ENCODE peak calls at places on chromosomes 7 and 10, in ten cellular contexts. Z is left ventricle myocardium inferior, Q is ovary, H is A549, E is fibroblast of lung, T is lower lobe of right lung, D is GM23338, V is HepG2, X is mucosa of descending colon, K is astrocyte of the spinal cord. G is an unnamed sample.

GRCh38 chr10:69871074-69871473 is 69.4 kb downstream of the COL13A1 start:
- DNase-seq in Z (no peak), Q (no peak), H (no peak), E (no peak), T (no peak), D (peak), V (no peak), X (no peak), K (no peak), G (no peak)

GRCh38 chr10:593901-594457 is 95.5 kb downstream of the DIP2C start:
- DNase-seq in Z (peak), Q (peak), H (no peak), E (peak), T (no peak), D (no peak), V (no peak), X (no peak), K (peak), G (peak)

GRCh38 chr7:133253522-133253882 is 624 bp downstream of the EXOC4 start:
- DNase-seq in Z (no peak), Q (no peak), H (peak), E (peak), T (no peak), D (no peak), V (peak), X (peak), K (no peak), G (no peak)

GRCh38 chr10:116798859-116799258 is 50.4 kb upstream of the ENO4 start:
- DNase-seq in Z (no peak), Q (no peak), H (no peak), E (no peak), T (no peak), D (no peak), V (no peak), X (no peak), K (no peak), G (no peak)

GRCh38 chr7:152435384-152436278 is at the start of gene KMT2C:
- DNase-seq in Z (peak), Q (peak), H (peak), E (peak), T (peak), D (peak), V (no peak), X (peak), K (peak), G (peak)

GRCh38 chr7:47776335-47776734 is 171.9 kb downstream of the PKD1L1 start:
- DNase-seq in Z (no peak), Q (no peak), H (peak), E (peak), T (no peak), D (no peak), V (peak), X (no peak), K (no peak), G (no peak)

GRCh38 chr10:69851306-69851705 is 49.6 kb downstream of the COL13A1 start:
- DNase-seq in Z (no peak), Q (no peak), H (no peak), E (peak), T (no peak), D (no peak), V (no peak), X (no peak), K (peak), G (no peak)

GRCh38 chr7:152145853-152146466 is 120.5 kb downstream of the GALNT11 start:
- DNase-seq in Z (no peak), Q (no peak), H (peak), E (peak), T (no peak), D (peak), V (peak), X (peak), K (peak), G (no peak)

GRCh38 chr7:31873816-31874597 is 187.0 kb downstream of the PPP1R17 start:
- DNase-seq in Z (no peak), Q (no peak), H (no peak), E (no peak), T (no peak), D (no peak), V (no peak), X (no peak), K (no peak), G (no peak)

GRCh38 chr7:120996333-120996982 is 7.9 kb downstream of the CPED1 start:
- DNase-seq in Z (peak), Q (peak), H (no peak), E (peak), T (peak), D (no peak), V (no peak), X (peak), K (peak), G (peak)

GRCh38 chr7:131745645-131746248 is 189.3 kb upstream of the PODXL start:
- DNase-seq in Z (no peak), Q (no peak), H (peak), E (peak), T (no peak), D (peak), V (peak), X (peak), K (peak), G (peak)

GRCh38 chr7:40674316-40674715 is 539.5 kb downstream of the SUGCT start:
- DNase-seq in Z (no peak), Q (no peak), H (no peak), E (peak), T (no peak), D (no peak), V (no peak), X (no peak), K (peak), G (no peak)

GRCh38 chr10:101595591-101596433 is 7.7 kb downstream of the DPCD start:
- DNase-seq in Z (no peak), Q (no peak), H (no peak), E (no peak), T (no peak), D (no peak), V (no peak), X (no peak), K (no peak), G (peak)

GRCh38 chr7:87575521-87575920 is 25.2 kb downstream of the ABCB1 start:
- DNase-seq in Z (no peak), Q (no peak), H (no peak), E (peak), T (no peak), D (no peak), V (no peak), X (no peak), K (peak), G (no peak)

GRCh38 chr7:157910446-157910845 is 573.6 kb downstream of the DNAJB6 start:
- DNase-seq in Z (no peak), Q (no peak), H (no peak), E (no peak), T (peak), D (no peak), V (no peak), X (no peak), K (no peak), G (no peak)

GRCh38 chr10:21926949-21927348 is 76.6 kb downstream of the DNAJC1 start:
- DNase-seq in Z (no peak), Q (no peak), H (peak), E (peak), T (no peak), D (no peak), V (peak), X (no peak), K (peak), G (no peak)

GRCh38 chr10:78688945-78689935 is 379.5 kb upstream of the ZMIZ1 start:
- DNase-seq in Z (no peak), Q (no peak), H (no peak), E (no peak), T (no peak), D (peak), V (no peak), X (no peak), K (peak), G (peak)

GRCh38 chr7:39979406-39980073 is 29.5 kb downstream of the CDK13 start:
- DNase-seq in Z (no peak), Q (no peak), H (no peak), E (no peak), T (no peak), D (no peak), V (no peak), X (no peak), K (no peak), G (no peak)

GRCh38 chr10:110681023-110681681 is 37.0 kb downstream of the RBM20 start:
- DNase-seq in Z (peak), Q (no peak), H (peak), E (peak), T (no peak), D (peak), V (peak), X (peak), K (peak), G (peak)

GRCh38 chr10:61319550-61320256 is 133.5 kb downstream of the TMEM26 start:
- DNase-seq in Z (no peak), Q (no peak), H (no peak), E (peak), T (no peak), D (no peak), V (no peak), X (no peak), K (no peak), G (no peak)

GRCh38 chr7:29291723-29292591 is 97.4 kb downstream of the CHN2 start:
- DNase-seq in Z (no peak), Q (no peak), H (no peak), E (no peak), T (no peak), D (no peak), V (peak), X (no peak), K (no peak), G (no peak)

GRCh38 chr7:34875481-34875880 is 161.8 kb downstream of the DPY19L1 start:
- DNase-seq in Z (no peak), Q (no peak), H (no peak), E (no peak), T (no peak), D (no peak), V (no peak), X (no peak), K (no peak), G (no peak)

GRCh38 chr7:36958094-36958718 is 233.9 kb upstream of the AOAH start:
- DNase-seq in Z (no peak), Q (no peak), H (no peak), E (peak), T (no peak), D (no peak), V (no peak), X (no peak), K (no peak), G (no peak)

GRCh38 chr7:96310106-96310505 is 11.8 kb downstream of the SLC25A13 start:
- DNase-seq in Z (no peak), Q (no peak), H (no peak), E (peak), T (no peak), D (no peak), V (no peak), X (no peak), K (no peak), G (no peak)

GRCh38 chr7:141028767-141029166 is 14.0 kb upstream of the MRPS33 start:
- DNase-seq in Z (no peak), Q (no peak), H (no peak), E (no peak), T (no peak), D (no peak), V (no peak), X (no peak), K (no peak), G (no peak)

GRCh38 chr10:122054046-122055025 is 65.4 kb downstream of the TACC2 start:
- DNase-seq in Z (peak), Q (peak), H (peak), E (peak), T (peak), D (peak), V (peak), X (peak), K (peak), G (peak)
- TF ChIP-seq CTCF in Z (peak), Q (peak), H (peak), E (peak), T (peak), D (peak), V (peak), X (peak), K (peak), G (peak)

GRCh38 chr10:65360497-65360896 is 1565.3 kb upstream of the LRRTM3 start:
- DNase-seq in Z (no peak), Q (no peak), H (no peak), E (no peak), T (no peak), D (no peak), V (no peak), X (no peak), K (no peak), G (no peak)

GRCh38 chr10:65355141-65355680 is 1570.6 kb upstream of the LRRTM3 start:
- DNase-seq in Z (no peak), Q (no peak), H (no peak), E (no peak), T (no peak), D (no peak), V (no peak), X (no peak), K (no peak), G (no peak)

DNA sequence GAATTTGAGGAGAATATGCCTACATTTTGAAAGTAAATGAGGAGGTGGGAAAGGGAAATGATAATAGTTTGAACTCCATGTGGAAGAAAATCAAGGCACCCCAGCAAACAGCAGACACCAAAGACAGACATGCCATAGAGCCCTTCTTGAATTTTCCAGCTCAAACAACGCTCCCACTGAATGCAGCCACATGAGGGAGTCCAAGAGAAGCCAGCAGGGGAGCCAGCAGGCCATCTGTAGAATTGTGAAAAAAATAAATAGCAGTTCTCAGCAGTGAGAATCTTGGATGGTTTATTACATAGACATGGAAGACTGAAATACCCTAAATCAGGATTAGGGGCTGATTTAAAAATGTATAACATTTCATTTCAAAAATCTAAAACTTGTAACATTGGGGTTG is 1567.3 kb upstream of the LRRTM3 start:
- DNase-seq in Z (no peak), Q (no peak), H (peak), E (peak), T (no peak), D (peak), V (peak), X (peak), K (peak), G (no peak)
- TF ChIP-seq CTCF in Z (peak), Q (no peak), H (peak), E (no peak), T (peak), D (peak), V (peak), X (peak), K (peak), G (no peak)

DNA sequence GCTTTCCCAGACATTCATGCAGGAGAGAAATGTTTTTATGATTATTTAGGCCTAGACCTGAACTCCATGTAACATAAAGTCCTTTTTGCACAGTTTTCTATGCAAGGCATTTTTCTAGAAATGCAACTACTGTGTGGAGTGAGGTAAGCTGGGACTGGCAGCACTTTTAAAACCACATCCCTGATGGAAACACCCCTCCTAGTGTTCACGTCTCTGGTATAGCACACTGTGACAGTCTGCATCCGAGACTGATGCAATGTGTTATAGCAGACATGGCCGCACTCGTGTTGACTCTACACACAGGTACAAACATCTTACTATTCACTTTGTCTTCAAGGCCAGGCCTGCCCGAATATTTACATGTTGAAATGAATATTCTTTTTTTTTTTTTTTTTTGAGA is 19.3 kb upstream of the ERCC6 start:
- DNase-seq in Z (no peak), Q (no peak), H (no peak), E (peak), T (no peak), D (no peak), V (no peak), X (no peak), K (no peak), G (no peak)
- TF ChIP-seq CTCF in Z (no peak), Q (no peak), H (no peak), E (no peak), T (no peak), D (peak), V (no peak), X (no peak), K (no peak), G (no peak)

DNA sequence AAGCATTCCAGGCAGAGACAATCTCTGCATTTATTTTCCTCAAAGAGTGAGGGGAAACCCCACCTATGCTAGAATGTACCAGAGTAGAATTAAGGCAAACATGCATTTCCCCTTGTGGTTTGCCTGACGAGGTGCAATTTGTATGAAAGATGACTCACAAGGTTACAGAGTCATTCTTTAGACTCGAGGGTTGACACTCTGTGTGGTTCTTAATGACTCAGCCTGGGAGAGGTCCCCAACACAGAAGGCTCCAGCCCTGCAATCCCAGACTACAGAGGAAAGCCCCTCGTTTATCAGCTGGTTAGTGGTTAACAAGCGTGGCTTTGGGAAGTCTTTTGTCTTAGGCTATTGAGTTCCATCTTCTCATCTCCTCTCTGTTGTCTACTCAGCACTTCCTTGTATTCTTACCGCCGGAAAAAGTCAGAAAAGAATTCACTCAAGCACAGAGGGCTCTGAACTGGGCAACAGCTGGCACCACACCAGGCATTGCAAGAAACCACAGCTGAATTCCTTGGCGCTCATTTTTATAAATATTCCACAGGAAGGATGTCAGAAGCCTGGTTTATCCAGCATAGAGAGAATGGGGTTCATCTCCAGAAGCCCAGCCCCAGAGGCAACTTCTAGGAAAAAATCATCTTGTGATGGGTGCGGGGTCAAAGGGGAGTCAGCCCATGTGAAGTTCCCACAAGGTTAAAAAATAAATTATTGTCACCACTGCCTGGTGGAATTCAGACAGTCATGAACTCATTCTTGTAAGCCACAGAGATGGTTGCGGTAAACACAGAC is 24.4 kb upstream of the SVIL start:
- DNase-seq in Z (no peak), Q (peak), H (peak), E (peak), T (peak), D (no peak), V (peak), X (peak), K (peak), G (no peak)
- TF ChIP-seq CTCF in Z (peak), Q (peak), H (no peak), E (peak), T (peak), D (no peak), V (no peak), X (no peak), K (peak), G (no peak)

DNA sequence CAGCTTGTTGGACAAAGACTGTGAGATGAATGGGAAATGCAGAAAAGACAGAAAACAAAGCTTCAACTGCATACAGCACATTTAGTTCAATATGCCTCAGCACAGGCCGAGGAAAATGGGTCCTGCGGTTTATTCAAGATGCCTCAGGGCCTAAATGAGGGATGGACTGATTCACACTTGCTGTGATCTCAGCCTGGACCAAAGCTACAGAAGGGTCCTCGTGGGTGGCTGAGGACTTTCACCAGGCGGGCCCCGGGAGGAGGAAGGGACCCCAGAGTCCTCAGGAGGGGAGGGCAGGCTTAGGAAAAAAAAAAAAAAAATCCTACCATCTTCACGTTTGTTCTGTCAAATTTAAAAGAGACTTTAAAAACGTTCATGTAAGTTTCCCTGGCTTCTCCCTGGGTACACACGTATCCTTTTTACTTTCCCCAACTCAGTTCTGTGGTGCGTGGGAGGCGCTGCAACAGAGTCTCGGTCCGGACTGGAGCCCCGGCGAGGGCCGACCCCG is 621 bp upstream of the ZNF783 start:
- DNase-seq in Z (no peak), Q (no peak), H (peak), E (peak), T (no peak), D (peak), V (no peak), X (no peak), K (peak), G (peak)
- TF ChIP-seq CTCF in Z (no peak), Q (no peak), H (no peak), E (no peak), T (no peak), D (no peak), V (no peak), X (no peak), K (no peak), G (no peak)

DNA sequence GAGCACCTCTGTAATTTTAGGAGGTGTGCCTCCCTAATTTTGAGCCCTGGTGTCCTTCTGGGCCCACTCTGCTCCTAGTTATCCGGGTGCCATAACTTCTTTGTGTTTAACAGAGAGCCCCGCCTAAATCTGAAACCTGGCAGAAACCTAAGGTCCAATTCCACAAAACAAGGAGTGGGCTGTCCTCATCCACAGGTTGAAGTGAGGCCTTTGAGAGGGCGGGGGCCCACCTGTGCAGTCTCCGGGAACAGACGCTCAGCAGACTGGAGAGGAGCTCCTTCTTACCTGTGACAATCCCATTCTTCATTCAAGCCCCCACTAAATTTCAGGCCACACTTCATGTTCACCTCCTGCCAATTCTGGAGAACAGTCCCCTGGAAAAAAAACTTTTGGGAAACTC is 10.9 kb downstream of the TMEM72 start:
- DNase-seq in Z (no peak), Q (no peak), H (no peak), E (no peak), T (no peak), D (no peak), V (no peak), X (no peak), K (no peak), G (no peak)
- TF ChIP-seq CTCF in Z (no peak), Q (no peak), H (no peak), E (no peak), T (no peak), D (no peak), V (no peak), X (no peak), K (no peak), G (no peak)

DNA sequence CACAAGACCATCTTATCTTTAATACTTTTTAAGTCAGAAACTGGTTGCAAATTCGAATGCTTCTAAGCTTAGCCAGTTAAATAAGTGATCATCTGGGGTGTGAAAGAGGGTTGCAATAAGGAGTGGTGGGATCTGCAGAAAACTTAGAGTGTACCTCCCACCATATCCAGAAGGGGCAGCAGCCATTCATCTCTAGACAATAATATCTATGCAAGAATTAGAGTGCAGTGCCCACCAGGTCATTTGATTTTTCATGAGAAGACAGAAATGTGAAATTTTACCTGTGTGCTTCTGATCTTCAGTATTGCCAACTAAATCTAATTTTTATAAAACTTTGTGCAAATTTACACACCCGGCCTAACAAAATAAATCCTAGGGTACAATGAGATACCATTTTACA is 127.2 kb upstream of the SP4 start:
- DNase-seq in Z (no peak), Q (no peak), H (peak), E (no peak), T (no peak), D (peak), V (peak), X (no peak), K (no peak), G (no peak)
- TF ChIP-seq CTCF in Z (no peak), Q (no peak), H (no peak), E (no peak), T (no peak), D (peak), V (peak), X (no peak), K (no peak), G (no peak)